ENCODE peak calls at places on chromosomes 6 and 20, in nine cellular contexts. S is HCT116; K is naive thymus-derived CD4-positive, alpha-beta T cell; J is cardiac muscle cell; W is mammary epithelial cell; N is adrenal gland; M is left ventricle myocardium inferior; Q is aorta; E is small intestine. O is an unnamed sample.

GRCh38 chr20:50865591-50865990 is 65.6 kb downstream of the ADNP start:
- DNase-seq in M (no peak), Q (no peak), W (peak; percentile 74), J (no peak), E (no peak), K (no peak), N (no peak), S (no peak), O (no peak)

GRCh38 chr6:163250122-163250521 is 164.4 kb upstream of the QKI start:
- DNase-seq in E (no peak), K (no peak), S (no peak), M (no peak), W (no peak), Q (no peak), J (no peak), N (no peak), O (no peak)

GRCh38 chr6:163985710-163986109 is 571.2 kb downstream of the QKI start:
- DNase-seq in S (no peak), N (peak; percentile 43), M (no peak), K (no peak), Q (no peak), W (no peak), J (no peak), E (no peak), O (no peak)

GRCh38 chr6:161168281-161168891 is 105.5 kb downstream of the AGPAT4 start:
- DNase-seq in M (no peak), K (no peak), J (no peak), W (peak; percentile 96), S (peak; percentile 86), Q (no peak), N (peak; percentile 65), E (no peak), O (no peak)

GRCh38 chr6:27630727-27631613 is 158.1 kb upstream of the ZNF184 start:
- DNase-seq in E (peak; percentile 32), W (peak; percentile 79), M (no peak), K (no peak), J (peak; percentile 78), N (no peak), S (peak; percentile 44), Q (no peak), O (peak; percentile 52)

GRCh38 chr20:47263080-47263479 is 93.4 kb downstream of the ZMYND8 start:
- DNase-seq in K (no peak), Q (no peak), W (no peak), J (no peak), S (no peak), E (no peak), M (no peak), N (no peak), O (no peak)

GRCh38 chr6:130780137-130780536 is 47.1 kb upstream of the SMLR1 start:
- DNase-seq in E (no peak), J (no peak), S (no peak), N (no peak), M (no peak), W (no peak), K (no peak), Q (no peak), O (no peak)

GRCh38 chr6:146357578-146358340 is 185.9 kb upstream of the RAB32 start:
- DNase-seq in E (no peak), K (no peak), J (no peak), Q (no peak), N (no peak), S (no peak), M (no peak), W (peak; percentile 70), O (no peak)

GRCh38 chr20:618980-619379 is 8.9 kb upstream of the TCF15 start:
- DNase-seq in N (no peak), Q (no peak), S (no peak), J (no peak), K (no peak), M (no peak), W (no peak), E (no peak), O (no peak)

GRCh38 chr6:124973780-124974179 is 11.5 kb downstream of the RNF217 start:
- DNase-seq in E (no peak), W (no peak), M (no peak), N (no peak), J (no peak), K (no peak), S (no peak), Q (no peak), O (no peak)

GRCh38 chr20:63377256-63378114 is 16.3 kb upstream of the CHRNA4 start:
- DNase-seq in W (no peak), J (peak; percentile 67), K (no peak), Q (no peak), N (no peak), E (no peak), M (no peak), S (no peak), O (no peak)

GRCh38 chr6:11538799-11539468 is 1.4 kb downstream of the TMEM170B start:
- DNase-seq in W (no peak), K (no peak), M (no peak), S (no peak), E (no peak), J (no peak), N (no peak), Q (no peak), O (no peak)

GRCh38 chr20:43736588-43737091 is 9.8 kb upstream of the GTSF1L start:
- DNase-seq in W (no peak), J (no peak), M (no peak), N (no peak), K (no peak), E (no peak), S (no peak), Q (peak; percentile 2), O (no peak)

GRCh38 chr6:25450469-25451198 is 171.5 kb downstream of the CARMIL1 start:
- DNase-seq in S (no peak), K (no peak), E (no peak), N (no peak), W (no peak), Q (no peak), J (no peak), M (no peak), O (no peak)

DNA sequence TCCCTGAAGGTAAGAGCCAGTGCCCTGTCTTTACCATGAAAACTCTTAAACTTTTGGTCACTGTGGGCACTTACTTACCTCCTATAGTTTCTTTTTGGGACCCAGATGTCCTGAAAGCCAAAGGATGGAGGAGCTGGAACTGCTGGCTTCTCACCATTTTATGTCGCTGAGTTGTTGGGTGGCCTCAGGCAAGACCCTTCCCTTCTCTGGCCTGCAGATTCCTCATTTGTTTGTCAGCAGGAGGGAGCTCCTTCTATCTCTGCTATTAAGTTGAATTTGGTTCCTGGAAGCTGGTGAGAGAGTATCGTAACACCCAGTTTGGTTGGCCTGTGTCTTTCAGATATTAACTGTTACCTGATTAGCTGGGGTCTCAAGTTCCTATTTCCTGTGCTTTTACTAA is 68.2 kb upstream of the MYL9 start:
- DNase-seq in E (no peak), W (no peak), J (no peak), M (no peak), N (no peak), Q (no peak), S (no peak), K (no peak), O (no peak)
- H3K4me1 ChIP-seq in E (peaks cover 5% of the 10 kb centered on the region), W (peaks cover 34% of the 10 kb centered on the region), J (peaks cover 8% of the 10 kb centered on the region), M (peaks cover 85% of the 10 kb centered on the region), N (peaks cover 16% of the 10 kb centered on the region), Q (no peaks in the 10 kb centered on the region), S (peaks cover 61% of the 10 kb centered on the region), K (peaks cover 28% of the 10 kb centered on the region), O (no peaks in the 10 kb centered on the region)

GRCh38 chr20:61135266-61135665 is 116.8 kb upstream of the CDH4 start:
- DNase-seq in S (no peak), N (no peak), K (no peak), E (no peak), J (no peak), M (no peak), W (no peak), Q (no peak), O (no peak)

GRCh38 chr20:61135966-61136365 is 116.1 kb upstream of the CDH4 start:
- DNase-seq in E (no peak), W (no peak), K (no peak), S (no peak), Q (no peak), M (no peak), J (peak; percentile 23), N (no peak), O (no peak)

GRCh38 chr20:61131944-61132343 is 120.1 kb upstream of the CDH4 start:
- DNase-seq in W (no peak), J (no peak), E (no peak), K (no peak), S (no peak), M (no peak), Q (no peak), N (no peak), O (no peak)

GRCh38 chr20:61130156-61130555 is 121.9 kb upstream of the CDH4 start:
- DNase-seq in W (no peak), K (no peak), E (no peak), S (no peak), Q (no peak), J (no peak), N (no peak), M (no peak), O (no peak)

GRCh38 chr20:61134286-61135035 is 117.6 kb upstream of the CDH4 start:
- DNase-seq in Q (no peak), N (no peak), W (no peak), J (no peak), S (no peak), M (no peak), K (no peak), E (no peak), O (no peak)
- H3K27me3 ChIP-seq in Q (no peaks in the 10 kb centered on the region), N (peaks cover 12% of the 10 kb centered on the region), W (peaks cover 8% of the 10 kb centered on the region), J (no peaks in the 10 kb centered on the region), S (no peaks in the 10 kb centered on the region), M (peaks cover 95% of the 10 kb centered on the region), K (no peaks in the 10 kb centered on the region), E (no peaks in the 10 kb centered on the region), O (no peaks in the 10 kb centered on the region)

GRCh38 chr6:34527751-34528670 is 28.1 kb downstream of the SPDEF start:
- DNase-seq in Q (no peak), K (no peak), E (no peak), W (no peak), J (no peak), S (no peak), M (no peak), N (no peak), O (no peak)
- H3K4me1 ChIP-seq in Q (no peaks in the 10 kb centered on the region), K (peaks cover 7% of the 10 kb centered on the region), E (no peaks in the 10 kb centered on the region), W (peaks cover 9% of the 10 kb centered on the region), J (peaks cover 17% of the 10 kb centered on the region), S (peaks cover 14% of the 10 kb centered on the region), M (peaks cover 16% of the 10 kb centered on the region), N (peaks cover 3% of the 10 kb centered on the region), O (no peaks in the 10 kb centered on the region)

GRCh38 chr20:46145646-46146045 is 27.5 kb downstream of the CD40 start:
- DNase-seq in E (no peak), N (no peak), K (no peak), S (no peak), M (no peak), J (no peak), Q (peak; percentile 44), W (no peak), O (no peak)

GRCh38 chr20:46148313-46149213 is 30.4 kb downstream of the CD40 start:
- DNase-seq in J (no peak), S (no peak), E (no peak), Q (peak; percentile 12), N (no peak), M (no peak), K (no peak), W (no peak), O (no peak)

GRCh38 chr20:46142124-46142523 is 24.0 kb downstream of the CD40 start:
- DNase-seq in E (no peak), K (no peak), J (no peak), S (no peak), Q (no peak), M (no peak), W (no peak), N (no peak), O (no peak)

GRCh38 chr20:46139908-46140482 is 21.9 kb downstream of the CD40 start:
- DNase-seq in K (no peak), N (no peak), S (no peak), Q (no peak), M (no peak), J (no peak), E (no peak), W (peak; percentile 80), O (no peak)

GRCh38 chr20:46144626-46145025 is 26.5 kb downstream of the CD40 start:
- DNase-seq in S (no peak), K (no peak), W (peak; percentile 46), Q (peak; percentile 47), J (no peak), N (no peak), E (no peak), M (no peak), O (no peak)
- H3K27me3 ChIP-seq in S (peaks cover 18% of the 10 kb centered on the region), K (no peaks in the 10 kb centered on the region), W (peaks cover 3% of the 10 kb centered on the region), Q (peaks cover 2% of the 10 kb centered on the region), J (no peaks in the 10 kb centered on the region), N (no peaks in the 10 kb centered on the region), E (no peaks in the 10 kb centered on the region), M (peaks cover 71% of the 10 kb centered on the region), O (no peaks in the 10 kb centered on the region)

O was measured in Peyer's patch.